ENCODE peak calls at places on chromosome 20, in eight cellular contexts. X is small intestine; H is CD8-positive, alpha-beta T cell; P is left ventricle myocardium inferior; I is fibroblast of lung; M is pancreas; R is heart left ventricle; L is CD8-positive, alpha-beta memory T cell. A is an unnamed sample.
A peak's percentile ranks its signal among the peaks of the same experiment; 100 is the strongest.

GRCh38 chr20:38067717-38068365 is 34.3 kb downstream of the RPRD1B start:
- DNase-seq in X (no peak), H (no peak), P (no peak), I (no peak), M (no peak), R (no peak), L (no peak), A (no peak)

GRCh38 chr20:10596726-10597125 is 77.1 kb downstream of the JAG1 start:
- DNase-seq in X (no peak), H (no peak), P (no peak), I (peak; percentile 94), M (no peak), R (no peak), L (no peak), A (no peak)

GRCh38 chr20:34045294-34045693 is 51.6 kb downstream of the RALY start:
- DNase-seq in X (peak; percentile 45), H (no peak), P (peak; percentile 29), I (peak; percentile 29), M (no peak), R (peak; percentile 60), L (no peak), A (peak; percentile 32)

GRCh38 chr20:53146201-53146891 is 174.2 kb downstream of the TSHZ2 start:
- DNase-seq in X (no peak), H (no peak), P (no peak), I (no peak), M (no peak), R (no peak), L (no peak), A (no peak)

GRCh38 chr20:47493954-47494293 is 7.8 kb upstream of the NCOA3 start:
- DNase-seq in X (peak; percentile 84), H (no peak), P (no peak), I (no peak), M (no peak), R (no peak), L (no peak), A (peak; percentile 85)

GRCh38 chr20:52305843-52306242 is 114.3 kb upstream of the ZFP64 start:
- DNase-seq in X (peak; percentile 20), H (peak; percentile 20), P (no peak), I (no peak), M (no peak), R (no peak), L (no peak), A (no peak)

GRCh38 chr20:45343867-45344721 is 4.1 kb downstream of the SDC4 start:
- DNase-seq in X (peak; percentile 96), H (no peak), P (no peak), I (peak; percentile 92), M (peak; percentile 63), R (peak; percentile 42), L (no peak), A (peak; percentile 87)

GRCh38 chr20:58988565-58988882 is 7.5 kb downstream of the NELFCD start:
- DNase-seq in X (no peak), H (no peak), P (no peak), I (no peak), M (no peak), R (no peak), L (no peak), A (peak; percentile 33)

GRCh38 chr20:6916938-6917337 is 149.5 kb downstream of the BMP2 start:
- DNase-seq in X (no peak), H (no peak), P (no peak), I (no peak), M (no peak), R (no peak), L (no peak), A (no peak)

GRCh38 chr20:6924681-6925080 is 157.2 kb downstream of the BMP2 start:
- DNase-seq in X (no peak), H (no peak), P (no peak), I (no peak), M (no peak), R (no peak), L (no peak), A (no peak)

GRCh38 chr20:6920991-6921613 is 153.6 kb downstream of the BMP2 start:
- DNase-seq in X (peak; percentile 3), H (no peak), P (no peak), I (peak; percentile 9), M (no peak), R (no peak), L (no peak), A (no peak)

GRCh38 chr20:6921717-6922386 is 154.4 kb downstream of the BMP2 start:
- DNase-seq in X (no peak), H (no peak), P (no peak), I (no peak), M (no peak), R (no peak), L (no peak), A (no peak)

DNA sequence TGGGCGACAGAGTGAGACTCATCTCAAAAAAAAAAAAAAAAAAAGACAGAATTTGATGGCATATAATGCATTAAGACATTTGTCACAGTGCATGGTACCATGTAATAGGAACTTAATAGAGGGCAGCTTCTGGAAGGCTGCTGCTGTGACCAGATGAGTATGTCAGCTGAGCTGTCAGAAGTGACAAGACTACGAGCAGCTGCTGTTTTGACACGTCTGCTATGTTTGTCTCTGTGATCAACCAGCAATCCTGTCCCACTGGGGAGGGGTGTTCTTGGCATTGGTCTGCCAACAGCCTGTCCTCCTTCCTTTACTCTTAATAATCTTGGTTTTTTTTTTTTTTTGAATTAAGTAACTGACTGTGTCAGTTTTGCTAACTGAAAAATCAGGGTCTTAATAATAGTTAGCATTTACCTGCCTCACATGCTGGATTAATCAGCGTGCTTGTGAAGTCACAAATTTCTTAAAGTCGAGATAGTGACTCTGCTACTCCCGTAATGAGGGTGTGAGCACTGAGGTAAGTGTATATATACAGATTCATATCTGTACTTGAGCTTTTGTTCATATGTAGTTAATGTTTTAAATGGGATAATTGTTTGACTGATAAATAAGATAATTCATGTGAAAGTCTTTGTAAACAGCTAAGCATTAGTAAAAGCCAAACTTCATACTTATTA is 152.4 kb downstream of the BMP2 start:
- DNase-seq in X (no peak), H (no peak), P (no peak), I (no peak), M (no peak), R (no peak), L (no peak), A (no peak)
- H3K27me3 ChIP-seq in X (no peaks in the 10 kb centered on the region), H (no peaks in the 10 kb centered on the region), P (no peaks in the 10 kb centered on the region), I (no peaks in the 10 kb centered on the region), M (no peaks in the 10 kb centered on the region), R (no peaks in the 10 kb centered on the region), L (no peaks in the 10 kb centered on the region), A (no peaks in the 10 kb centered on the region)

GRCh38 chr20:49691818-49692568 is 21.7 kb downstream of the B4GALT5 start:
- DNase-seq in X (peak; percentile 68), H (no peak), P (no peak), I (no peak), M (no peak), R (no peak), L (no peak), A (no peak)

GRCh38 chr20:49692941-49693340 is 20.7 kb downstream of the B4GALT5 start:
- DNase-seq in X (no peak), H (no peak), P (no peak), I (no peak), M (no peak), R (no peak), L (no peak), A (no peak)

GRCh38 chr20:49695830-49696229 is 17.8 kb downstream of the B4GALT5 start:
- DNase-seq in X (no peak), H (no peak), P (no peak), I (no peak), M (no peak), R (no peak), L (no peak), A (no peak)

GRCh38 chr20:49694450-49695071 is 19.1 kb downstream of the B4GALT5 start:
- DNase-seq in X (peak; percentile 81), H (no peak), P (no peak), I (no peak), M (no peak), R (no peak), L (no peak), A (no peak)

DNA sequence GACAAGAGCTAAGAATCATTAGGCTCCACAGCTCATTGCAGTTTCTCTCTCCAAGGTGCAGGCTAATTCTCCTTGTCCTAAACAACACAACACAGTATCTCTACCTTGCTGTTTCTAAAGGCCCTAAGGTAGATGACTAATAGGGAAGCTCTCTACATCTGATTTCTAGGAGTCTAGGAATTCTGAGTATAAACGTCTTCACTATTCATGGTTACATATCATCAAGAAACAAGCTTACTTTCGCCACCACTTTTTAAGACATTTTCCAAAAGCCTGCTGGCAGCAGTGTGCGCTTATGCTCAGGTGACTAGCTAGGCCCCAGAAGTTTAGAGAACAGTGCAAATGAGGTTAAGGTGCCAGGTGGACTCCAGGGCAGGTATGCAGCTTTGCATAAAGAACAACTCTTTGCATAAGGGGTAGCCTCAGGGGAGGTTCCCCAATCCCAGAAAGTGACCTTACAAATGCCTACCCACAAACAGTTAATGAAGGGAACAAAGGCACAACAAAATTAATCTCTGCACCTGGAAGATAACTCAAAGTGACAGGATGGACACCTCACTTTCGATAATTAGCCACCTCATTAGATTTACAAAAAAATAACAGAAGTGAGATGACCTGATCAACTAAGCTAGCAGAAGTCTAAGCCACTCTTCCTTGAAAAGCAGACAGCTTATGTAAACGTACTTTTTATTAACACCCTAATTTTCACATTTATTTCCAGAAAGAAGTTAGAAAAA is 20.1 kb downstream of the B4GALT5 start:
- DNase-seq in X (no peak), H (no peak), P (no peak), I (no peak), M (no peak), R (no peak), L (no peak), A (no peak)
- H3K4me1 ChIP-seq in X (peaks cover 27% of the 10 kb centered on the region), H (no peaks in the 10 kb centered on the region), P (peaks cover 90% of the 10 kb centered on the region), I (no peaks in the 10 kb centered on the region), M (peaks cover 52% of the 10 kb centered on the region), R (peaks cover 56% of the 10 kb centered on the region), L (peaks cover 10% of the 10 kb centered on the region), A (peaks cover 55% of the 10 kb centered on the region)

GRCh38 chr20:61735503-61735785 is 330.2 kb downstream of the TAF4 start:
- DNase-seq in X (no peak), H (no peak), P (no peak), I (no peak), M (peak; percentile 49), R (peak; percentile 9), L (no peak), A (no peak)
- H3K27me3 ChIP-seq in X (no peaks in the 10 kb centered on the region), H (no peaks in the 10 kb centered on the region), P (peaks cover 97% of the 10 kb centered on the region), I (peaks cover 14% of the 10 kb centered on the region), M (no peaks in the 10 kb centered on the region), R (peaks cover 4% of the 10 kb centered on the region), L (no peaks in the 10 kb centered on the region), A (peaks cover 4% of the 10 kb centered on the region)

GRCh38 chr20:41048475-41049242 is 20.0 kb downstream of the TOP1 start:
- DNase-seq in X (peak; percentile 77), H (no peak), P (no peak), I (no peak), M (no peak), R (no peak), L (no peak), A (peak; percentile 29)
- H3K4me1 ChIP-seq in X (peaks cover 54% of the 10 kb centered on the region), H (peaks cover 70% of the 10 kb centered on the region), P (peaks cover 100% of the 10 kb centered on the region), I (peaks cover 24% of the 10 kb centered on the region), M (peaks cover 40% of the 10 kb centered on the region), R (peaks cover 94% of the 10 kb centered on the region), L (peaks cover 70% of the 10 kb centered on the region), A (peaks cover 61% of the 10 kb centered on the region)

GRCh38 chr20:36301359-36302119 is 4.6 kb upstream of the DLGAP4 start:
- DNase-seq in X (no peak), H (no peak), P (no peak), I (no peak), M (no peak), R (no peak), L (no peak), A (no peak)
- H3K27me3 ChIP-seq in X (peaks cover 26% of the 10 kb centered on the region), H (peaks cover 11% of the 10 kb centered on the region), P (peaks cover 100% of the 10 kb centered on the region), I (peaks cover 44% of the 10 kb centered on the region), M (peaks cover under 1% of the 10 kb centered on the region), R (peaks cover 70% of the 10 kb centered on the region), L (peaks cover 11% of the 10 kb centered on the region), A (peaks cover 14% of the 10 kb centered on the region)

GRCh38 chr20:62378215-62378614 is 8.7 kb upstream of the RPS21 start:
- DNase-seq in X (no peak), H (no peak), P (no peak), I (no peak), M (no peak), R (no peak), L (no peak), A (peak; percentile 83)
- H3K4me1 ChIP-seq in X (no peaks in the 10 kb centered on the region), H (peaks cover 6% of the 10 kb centered on the region), P (peaks cover 72% of the 10 kb centered on the region), I (peaks cover 29% of the 10 kb centered on the region), M (peaks cover 5% of the 10 kb centered on the region), R (peaks cover 63% of the 10 kb centered on the region), L (peaks cover 6% of the 10 kb centered on the region), A (peaks cover 58% of the 10 kb centered on the region)